ENCODE peak calls at places on chromosomes 2 and 18, in nine cellular contexts. One of them, this sample, is unnamed. For H3K27me3, the result is how much of the 10 kb centered on the place peaks cover.

GRCh38 chr2:176852667-176853066 is 359.9 kb upstream of the HNRNPA3 start:
- DNase-seq in IMR-90: no peak
- DNase-seq in DND-41: peak
- DNase-seq in upper lobe of right lung: no peak
- DNase-seq in dorsolateral prefrontal cortex: no peak
- DNase-seq in body of pancreas: no peak
- DNase-seq in cardiac muscle cell: no peak
- DNase-seq in BE2C: no peak
- DNase-seq in GM23338: peak
- DNase-seq in this sample: no peak

GRCh38 chr2:63982335-63982734 is 36.9 kb downstream of the VPS54 start:
- DNase-seq in cardiac muscle cell: no peak
- DNase-seq in BE2C: no peak
- DNase-seq in upper lobe of right lung: no peak
- DNase-seq in dorsolateral prefrontal cortex: no peak
- DNase-seq in body of pancreas: no peak
- DNase-seq in IMR-90: no peak
- DNase-seq in DND-41: no peak
- DNase-seq in GM23338: no peak
- DNase-seq in this sample: no peak

GRCh38 chr18:63316612-63317555 is 2.7 kb downstream of the BCL2 start:
- DNase-seq in upper lobe of right lung: no peak
- DNase-seq in dorsolateral prefrontal cortex: no peak
- DNase-seq in DND-41: no peak
- DNase-seq in body of pancreas: no peak
- DNase-seq in cardiac muscle cell: no peak
- DNase-seq in IMR-90: no peak
- DNase-seq in GM23338: no peak
- DNase-seq in BE2C: no peak
- DNase-seq in this sample: no peak

GRCh38 chr2:11583840-11584529 is 50.1 kb downstream of the GREB1 start:
- DNase-seq in IMR-90: peak
- DNase-seq in DND-41: peak
- DNase-seq in BE2C: peak
- DNase-seq in body of pancreas: peak
- DNase-seq in dorsolateral prefrontal cortex: peak
- DNase-seq in GM23338: peak
- DNase-seq in upper lobe of right lung: no peak
- DNase-seq in cardiac muscle cell: peak
- DNase-seq in this sample: peak

GRCh38 chr2:240393831-240394410 is 41.5 kb upstream of the GPC1 start:
- DNase-seq in GM23338: no peak
- DNase-seq in body of pancreas: peak
- DNase-seq in dorsolateral prefrontal cortex: no peak
- DNase-seq in DND-41: no peak
- DNase-seq in cardiac muscle cell: no peak
- DNase-seq in BE2C: peak
- DNase-seq in IMR-90: peak
- DNase-seq in upper lobe of right lung: peak
- DNase-seq in this sample: no peak

GRCh38 chr2:110804915-110805314 is 72.5 kb downstream of the ACOXL start:
- DNase-seq in IMR-90: no peak
- DNase-seq in DND-41: no peak
- DNase-seq in dorsolateral prefrontal cortex: no peak
- DNase-seq in body of pancreas: no peak
- DNase-seq in GM23338: no peak
- DNase-seq in BE2C: no peak
- DNase-seq in upper lobe of right lung: no peak
- DNase-seq in cardiac muscle cell: no peak
- DNase-seq in this sample: no peak

GRCh38 chr2:208548689-208549088 is 142.1 kb downstream of the PTH2R start:
- DNase-seq in body of pancreas: no peak
- DNase-seq in dorsolateral prefrontal cortex: no peak
- DNase-seq in upper lobe of right lung: no peak
- DNase-seq in cardiac muscle cell: no peak
- DNase-seq in DND-41: no peak
- DNase-seq in IMR-90: no peak
- DNase-seq in GM23338: no peak
- DNase-seq in BE2C: no peak
- DNase-seq in this sample: no peak

GRCh38 chr2:222919841-222920609 is 59.2 kb downstream of the ACSL3 start:
- DNase-seq in GM23338: no peak
- DNase-seq in dorsolateral prefrontal cortex: no peak
- DNase-seq in body of pancreas: no peak
- DNase-seq in BE2C: no peak
- DNase-seq in DND-41: no peak
- DNase-seq in IMR-90: peak
- DNase-seq in cardiac muscle cell: peak
- DNase-seq in upper lobe of right lung: no peak
- DNase-seq in this sample: peak

GRCh38 chr2:228535396-228535795 is 353.9 kb upstream of the SPHKAP start:
- DNase-seq in upper lobe of right lung: no peak
- DNase-seq in cardiac muscle cell: no peak
- DNase-seq in DND-41: no peak
- DNase-seq in IMR-90: no peak
- DNase-seq in GM23338: peak
- DNase-seq in dorsolateral prefrontal cortex: no peak
- DNase-seq in body of pancreas: no peak
- DNase-seq in BE2C: no peak
- DNase-seq in this sample: no peak

GRCh38 chr18:8807502-8807833 is 102.1 kb downstream of the MTCL1 start:
- DNase-seq in cardiac muscle cell: no peak
- DNase-seq in DND-41: peak
- DNase-seq in IMR-90: no peak
- DNase-seq in GM23338: no peak
- DNase-seq in body of pancreas: no peak
- DNase-seq in upper lobe of right lung: no peak
- DNase-seq in BE2C: no peak
- DNase-seq in dorsolateral prefrontal cortex: no peak
- DNase-seq in this sample: no peak

GRCh38 chr2:27737676-27738348 is 33.7 kb upstream of the MRPL33 start:
- DNase-seq in DND-41: no peak
- DNase-seq in cardiac muscle cell: peak
- DNase-seq in upper lobe of right lung: no peak
- DNase-seq in dorsolateral prefrontal cortex: no peak
- DNase-seq in body of pancreas: no peak
- DNase-seq in IMR-90: peak
- DNase-seq in BE2C: peak
- DNase-seq in GM23338: no peak
- DNase-seq in this sample: no peak

GRCh38 chr2:171389780-171390179 is 44.0 kb downstream of the METTL8 start:
- DNase-seq in cardiac muscle cell: no peak
- DNase-seq in body of pancreas: no peak
- DNase-seq in BE2C: no peak
- DNase-seq in upper lobe of right lung: no peak
- DNase-seq in DND-41: no peak
- DNase-seq in dorsolateral prefrontal cortex: no peak
- DNase-seq in IMR-90: no peak
- DNase-seq in GM23338: no peak
- DNase-seq in this sample: no peak

GRCh38 chr18:27057459-27058302 is 127.4 kb downstream of the CHST9 start:
- DNase-seq in IMR-90: no peak
- DNase-seq in BE2C: no peak
- DNase-seq in body of pancreas: peak
- DNase-seq in dorsolateral prefrontal cortex: no peak
- DNase-seq in cardiac muscle cell: no peak
- DNase-seq in GM23338: no peak
- DNase-seq in DND-41: no peak
- DNase-seq in upper lobe of right lung: no peak
- DNase-seq in this sample: no peak

GRCh38 chr2:152034257-152034801 is 64.5 kb downstream of the CACNB4 start:
- DNase-seq in upper lobe of right lung: no peak
- DNase-seq in cardiac muscle cell: no peak
- DNase-seq in GM23338: peak
- DNase-seq in IMR-90: no peak
- DNase-seq in DND-41: no peak
- DNase-seq in body of pancreas: no peak
- DNase-seq in dorsolateral prefrontal cortex: no peak
- DNase-seq in BE2C: no peak
- DNase-seq in this sample: no peak

GRCh38 chr2:31287681-31288080 is 53.7 kb downstream of the EHD3 start:
- DNase-seq in GM23338: no peak
- DNase-seq in cardiac muscle cell: peak
- DNase-seq in upper lobe of right lung: no peak
- DNase-seq in BE2C: no peak
- DNase-seq in DND-41: no peak
- DNase-seq in body of pancreas: no peak
- DNase-seq in dorsolateral prefrontal cortex: no peak
- DNase-seq in IMR-90: peak
- DNase-seq in this sample: no peak

GRCh38 chr18:3995476-3996102 is 459.5 kb downstream of the DLGAP1 start:
- DNase-seq in cardiac muscle cell: peak
- DNase-seq in dorsolateral prefrontal cortex: no peak
- DNase-seq in upper lobe of right lung: no peak
- DNase-seq in GM23338: peak
- DNase-seq in BE2C: peak
- DNase-seq in body of pancreas: peak
- DNase-seq in DND-41: peak
- DNase-seq in IMR-90: peak
- DNase-seq in this sample: peak

GRCh38 chr18:11149441-11150270 is at the start of gene PIEZO2:
- DNase-seq in BE2C: peak
- DNase-seq in dorsolateral prefrontal cortex: peak
- DNase-seq in GM23338: peak
- DNase-seq in body of pancreas: peak
- DNase-seq in upper lobe of right lung: peak
- DNase-seq in cardiac muscle cell: peak
- DNase-seq in IMR-90: peak
- DNase-seq in DND-41: no peak
- DNase-seq in this sample: no peak
- H3K27me3 ChIP-seq in BE2C: under half
- H3K27me3 ChIP-seq in dorsolateral prefrontal cortex: under half
- H3K27me3 ChIP-seq in GM23338: half or more
- H3K27me3 ChIP-seq in body of pancreas: under half
- H3K27me3 ChIP-seq in upper lobe of right lung: under half
- H3K27me3 ChIP-seq in cardiac muscle cell: half or more
- H3K27me3 ChIP-seq in IMR-90: under half
- H3K27me3 ChIP-seq in DND-41: under half
- H3K27me3 ChIP-seq in this sample: half or more

GRCh38 chr18:57052759-57053158 is 94.1 kb upstream of the BOD1L2 start:
- DNase-seq in cardiac muscle cell: no peak
- DNase-seq in dorsolateral prefrontal cortex: no peak
- DNase-seq in upper lobe of right lung: no peak
- DNase-seq in GM23338: no peak
- DNase-seq in BE2C: no peak
- DNase-seq in DND-41: no peak
- DNase-seq in body of pancreas: no peak
- DNase-seq in IMR-90: no peak
- DNase-seq in this sample: no peak

GRCh38 chr18:57051019-57051418 is 95.9 kb upstream of the BOD1L2 start:
- DNase-seq in GM23338: no peak
- DNase-seq in BE2C: no peak
- DNase-seq in upper lobe of right lung: no peak
- DNase-seq in DND-41: no peak
- DNase-seq in cardiac muscle cell: no peak
- DNase-seq in dorsolateral prefrontal cortex: no peak
- DNase-seq in IMR-90: no peak
- DNase-seq in body of pancreas: no peak
- DNase-seq in this sample: no peak

GRCh38 chr18:57050314-57050949 is 96.5 kb upstream of the BOD1L2 start:
- DNase-seq in body of pancreas: no peak
- DNase-seq in BE2C: no peak
- DNase-seq in cardiac muscle cell: no peak
- DNase-seq in dorsolateral prefrontal cortex: no peak
- DNase-seq in GM23338: no peak
- DNase-seq in upper lobe of right lung: no peak
- DNase-seq in DND-41: no peak
- DNase-seq in IMR-90: no peak
- DNase-seq in this sample: no peak

GRCh38 chr18:57051586-57052044 is 95.3 kb upstream of the BOD1L2 start:
- DNase-seq in dorsolateral prefrontal cortex: no peak
- DNase-seq in body of pancreas: no peak
- DNase-seq in cardiac muscle cell: no peak
- DNase-seq in upper lobe of right lung: no peak
- DNase-seq in BE2C: peak
- DNase-seq in DND-41: no peak
- DNase-seq in IMR-90: no peak
- DNase-seq in GM23338: no peak
- DNase-seq in this sample: no peak

GRCh38 chr18:57052173-57052572 is 94.7 kb upstream of the BOD1L2 start:
- DNase-seq in cardiac muscle cell: no peak
- DNase-seq in GM23338: peak
- DNase-seq in body of pancreas: no peak
- DNase-seq in IMR-90: no peak
- DNase-seq in dorsolateral prefrontal cortex: no peak
- DNase-seq in BE2C: no peak
- DNase-seq in upper lobe of right lung: no peak
- DNase-seq in DND-41: no peak
- DNase-seq in this sample: no peak
- TF ChIP-seq CTCF in cardiac muscle cell: no peak
- TF ChIP-seq CTCF in GM23338: peak
- TF ChIP-seq CTCF in body of pancreas: no peak
- TF ChIP-seq CTCF in IMR-90: no peak
- TF ChIP-seq CTCF in dorsolateral prefrontal cortex: no peak
- TF ChIP-seq CTCF in BE2C: no peak
- TF ChIP-seq CTCF in upper lobe of right lung: no peak
- TF ChIP-seq CTCF in DND-41: no peak
- TF ChIP-seq CTCF in this sample: no peak

DNA sequence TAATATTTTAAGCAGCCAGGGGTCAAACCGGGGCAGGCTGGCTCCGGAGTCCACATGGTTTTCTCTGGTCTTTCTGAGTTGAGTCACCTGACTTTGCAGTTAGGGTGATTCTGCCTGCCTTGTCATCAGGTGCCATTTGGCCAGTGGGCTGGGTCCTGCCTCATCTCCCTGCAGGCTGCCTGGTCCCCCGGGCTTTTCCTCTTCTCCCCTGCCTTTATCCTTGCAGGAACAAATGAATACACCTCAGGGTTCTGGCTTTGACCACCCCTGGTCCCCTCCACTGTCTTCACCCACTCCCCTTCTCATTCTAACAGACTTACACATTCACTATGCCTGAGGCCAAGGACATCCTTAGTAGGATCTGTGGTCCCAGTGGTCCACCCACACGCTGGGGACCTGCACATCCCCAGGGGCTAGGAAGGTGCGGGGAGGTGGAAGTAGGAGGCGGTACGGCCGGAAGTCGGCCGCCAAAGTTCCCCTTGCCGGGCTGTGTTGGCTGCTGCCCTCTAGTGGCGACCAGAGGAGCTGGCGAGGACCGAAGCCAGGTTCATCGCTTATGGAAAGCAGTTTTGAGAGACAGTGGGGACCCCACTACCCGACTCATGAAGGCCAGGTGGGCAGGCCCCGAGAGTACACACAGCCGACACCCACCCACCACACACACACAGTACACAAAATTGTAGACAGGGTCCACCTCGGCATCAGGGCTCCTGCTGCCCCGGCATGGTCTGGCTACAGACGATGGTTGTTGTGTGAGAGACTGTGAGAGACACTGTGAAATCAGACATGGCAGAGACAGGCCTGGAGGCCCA is 6.3 kb upstream of the TEX261 start:
- DNase-seq in BE2C: peak
- DNase-seq in GM23338: peak
- DNase-seq in DND-41: peak
- DNase-seq in dorsolateral prefrontal cortex: peak
- DNase-seq in body of pancreas: peak
- DNase-seq in upper lobe of right lung: peak
- DNase-seq in cardiac muscle cell: peak
- DNase-seq in IMR-90: peak
- DNase-seq in this sample: peak
- H3K4me3 ChIP-seq in BE2C: peak
- H3K4me3 ChIP-seq in GM23338: no peak
- H3K4me3 ChIP-seq in DND-41: peak
- H3K4me3 ChIP-seq in dorsolateral prefrontal cortex: peak
- H3K4me3 ChIP-seq in body of pancreas: no peak
- H3K4me3 ChIP-seq in upper lobe of right lung: peak
- H3K4me3 ChIP-seq in cardiac muscle cell: no peak
- H3K4me3 ChIP-seq in IMR-90: peak
- H3K4me3 ChIP-seq in this sample: peak

GRCh38 chr18:37551846-37552245 is 13.8 kb downstream of the CELF4 start:
- DNase-seq in IMR-90: no peak
- DNase-seq in body of pancreas: no peak
- DNase-seq in DND-41: no peak
- DNase-seq in dorsolateral prefrontal cortex: no peak
- DNase-seq in BE2C: no peak
- DNase-seq in GM23338: no peak
- DNase-seq in cardiac muscle cell: no peak
- DNase-seq in upper lobe of right lung: no peak
- DNase-seq in this sample: no peak
- H3K27me3 ChIP-seq in IMR-90: under half
- H3K27me3 ChIP-seq in body of pancreas: under half
- H3K27me3 ChIP-seq in DND-41: under half
- H3K27me3 ChIP-seq in dorsolateral prefrontal cortex: under half
- H3K27me3 ChIP-seq in BE2C: under half
- H3K27me3 ChIP-seq in GM23338: under half
- H3K27me3 ChIP-seq in cardiac muscle cell: under half
- H3K27me3 ChIP-seq in upper lobe of right lung: under half
- H3K27me3 ChIP-seq in this sample: under half